ENCODE peak calls at places on chromosomes 13 and 19, in seven cellular contexts. E, Q, Z, W, L, V and I are unnamed samples.

GRCh38 chr19:33221641-33222040 is 4.0 kb downstream of the SLC7A10 start:
- DNase-seq in E (no peak), Q (no peak), Z (peak), W (no peak), L (no peak), V (no peak), I (no peak)

GRCh38 chr19:51468545-51468920 is 9.8 kb upstream of the CEACAM18 start:
- DNase-seq in E (no peak), Q (no peak), Z (no peak), W (no peak), L (no peak), V (no peak), I (no peak)

GRCh38 chr19:38057954-38058690 is 151.1 kb downstream of the SIPA1L3 start:
- DNase-seq in E (no peak), Q (no peak), Z (peak), W (no peak), L (peak), V (no peak), I (no peak)

GRCh38 chr13:110138009-110138699 is 168.8 kb downstream of the COL4A1 start:
- DNase-seq in E (no peak), Q (peak), Z (peak), W (peak), L (peak), V (peak), I (peak)

GRCh38 chr13:111549464-111549863 is 229.0 kb downstream of the TEX29 start:
- DNase-seq in E (no peak), Q (no peak), Z (no peak), W (no peak), L (no peak), V (no peak), I (no peak)

GRCh38 chr19:4233282-4233853 is 4.0 kb downstream of the EBI3 start:
- DNase-seq in E (no peak), Q (no peak), Z (peak), W (peak), L (peak), V (peak), I (no peak)

GRCh38 chr13:37446503-37446902 is 152.1 kb downstream of the POSTN start:
- DNase-seq in E (no peak), Q (no peak), Z (no peak), W (no peak), L (no peak), V (peak), I (no peak)

GRCh38 chr19:38255759-38256052 is 468 bp downstream of the PPP1R14A start:
- DNase-seq in E (no peak), Q (peak), Z (no peak), W (no peak), L (no peak), V (no peak), I (no peak)

GRCh38 chr19:58021541-58022282 is 12.1 kb upstream of the ZSCAN1 start:
- DNase-seq in E (peak), Q (no peak), Z (no peak), W (no peak), L (no peak), V (peak), I (no peak)

GRCh38 chr19:38666662-38667448 is 19.4 kb downstream of the ACTN4 start:
- DNase-seq in E (no peak), Q (peak), Z (no peak), W (no peak), L (no peak), V (peak), I (no peak)

GRCh38 chr13:27704681-27705080 is 83.0 kb downstream of the POLR1D start:
- DNase-seq in E (no peak), Q (no peak), Z (no peak), W (no peak), L (no peak), V (no peak), I (no peak)

GRCh38 chr13:44565881-44566280 is 10.2 kb downstream of the TSC22D1 start:
- DNase-seq in E (no peak), Q (no peak), Z (no peak), W (no peak), L (no peak), V (no peak), I (no peak)

GRCh38 chr19:566403-566802 is 6.0 kb upstream of the BSG start:
- DNase-seq in E (no peak), Q (no peak), Z (no peak), W (peak), L (peak), V (peak), I (no peak)

GRCh38 chr13:44212633-44213387 is 160.8 kb upstream of the SERP2 start:
- DNase-seq in E (no peak), Q (no peak), Z (no peak), W (peak), L (no peak), V (peak), I (no peak)

GRCh38 chr19:35363711-35364425 is 5.6 kb downstream of the FFAR3 start:
- DNase-seq in E (no peak), Q (no peak), Z (no peak), W (no peak), L (no peak), V (no peak), I (no peak)

GRCh38 chr19:41195675-41196497 is 2.9 kb downstream of the CYP2S1 start:
- DNase-seq in E (no peak), Q (no peak), Z (no peak), W (no peak), L (no peak), V (no peak), I (no peak)

GRCh38 chr13:28423010-28423409 is 71.9 kb downstream of the FLT1 start:
- DNase-seq in E (no peak), Q (peak), Z (peak), W (no peak), L (peak), V (no peak), I (no peak)

GRCh38 chr13:111336666-111337065 is 16.2 kb downstream of the TEX29 start:
- DNase-seq in E (no peak), Q (no peak), Z (no peak), W (no peak), L (no peak), V (peak), I (no peak)

DNA sequence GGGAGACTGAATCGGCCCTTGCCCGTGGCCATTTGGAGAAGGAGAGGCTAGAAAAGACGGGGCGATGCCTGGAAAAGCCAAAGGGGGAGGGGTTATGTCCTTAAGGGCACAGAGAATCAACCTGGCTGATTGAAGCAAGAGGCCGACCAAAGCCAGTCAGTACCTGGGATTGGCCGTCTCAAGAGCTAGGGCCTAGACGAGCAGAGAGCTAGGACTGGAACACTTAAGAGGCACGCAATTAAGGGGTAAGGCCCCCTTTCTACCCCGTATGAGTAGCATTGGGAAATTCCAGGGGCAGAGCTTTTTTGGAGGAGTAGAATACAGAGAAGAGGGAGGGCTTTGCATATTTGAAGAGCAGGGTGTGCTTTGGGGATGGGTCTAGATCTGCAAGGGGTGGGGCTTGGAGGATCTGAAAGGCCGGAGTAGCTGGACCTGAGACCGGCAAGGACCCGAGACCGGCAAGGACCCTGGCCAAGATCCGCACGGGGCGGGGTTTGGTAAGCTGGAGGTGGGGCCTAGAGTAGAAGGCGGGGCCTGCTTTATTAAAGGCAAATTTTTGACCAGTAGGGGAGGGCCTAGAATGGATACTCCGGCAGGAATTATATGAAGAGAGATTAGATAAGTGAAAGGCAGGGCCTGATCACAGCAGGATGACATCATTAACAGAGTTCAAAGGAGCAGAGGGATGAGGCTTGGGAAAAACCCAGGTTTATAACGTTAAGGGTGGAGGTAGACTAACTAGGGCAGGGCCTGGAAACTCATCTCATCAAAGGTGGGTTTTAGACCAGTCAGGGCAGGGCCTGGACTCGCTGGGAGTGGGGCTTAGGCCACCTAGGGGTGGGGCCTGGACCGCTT is 10.7 kb upstream of the CACNG6 start:
- DNase-seq in E (no peak), Q (no peak), Z (no peak), W (no peak), L (no peak), V (peak), I (no peak)
- TF ChIP-seq CTCF in E (no peak), Q (no peak), Z (no peak), W (no peak), L (no peak), V (no peak), I (no peak)

DNA sequence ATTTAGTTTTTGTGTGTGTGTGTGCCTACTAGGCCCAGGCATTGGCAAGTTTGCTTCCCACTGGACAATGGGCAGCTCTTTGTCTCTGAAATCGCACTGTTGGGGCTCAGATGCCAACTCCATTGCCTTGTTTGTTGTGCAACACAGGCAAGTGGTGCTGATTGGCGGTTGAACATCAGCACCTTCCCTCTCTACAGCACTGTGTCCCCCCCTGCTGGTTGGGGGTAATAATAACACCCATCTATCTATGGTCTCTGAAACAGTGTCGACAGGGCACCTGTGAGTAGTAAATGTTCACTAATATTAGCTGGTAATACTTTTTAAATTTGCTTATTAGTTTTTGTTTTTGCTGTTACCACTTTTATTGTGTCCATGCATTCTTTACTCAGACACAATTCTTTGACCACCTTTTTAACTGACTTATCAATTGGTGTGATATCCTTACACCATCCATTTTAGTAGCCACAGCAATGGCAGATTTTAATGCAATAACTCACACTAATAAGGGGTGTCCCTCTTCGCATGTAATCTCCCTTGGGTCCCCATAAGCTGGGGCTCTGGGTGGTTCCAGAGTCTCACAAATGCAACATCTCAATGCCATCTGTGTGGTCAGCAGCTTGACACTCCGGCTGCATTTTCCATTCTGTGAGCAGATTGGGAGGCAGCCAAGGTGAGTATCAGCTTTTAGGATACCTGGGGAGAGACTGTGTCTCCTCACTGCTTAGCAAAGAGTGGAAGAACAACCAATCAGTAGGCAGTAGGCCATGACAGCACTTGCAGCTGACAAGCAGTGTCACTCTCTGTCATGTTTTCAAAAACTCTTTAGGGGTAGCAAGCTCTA is 47.7 kb upstream of the UQCRFS1 start:
- DNase-seq in E (no peak), Q (no peak), Z (no peak), W (peak), L (no peak), V (peak), I (no peak)
- TF ChIP-seq CTCF in E (peak), Q (no peak), Z (peak), W (peak), L (peak), V (peak), I (peak)

GRCh38 chr13:72808917-72809500 is 27.1 kb downstream of the PIBF1 start:
- DNase-seq in E (no peak), Q (no peak), Z (no peak), W (no peak), L (no peak), V (peak), I (no peak)
- TF ChIP-seq CTCF in E (peak), Q (no peak), Z (peak), W (peak), L (peak), V (peak), I (peak)

GRCh38 chr13:92175330-92175729 is 776.9 kb downstream of the GPC5 start:
- DNase-seq in E (no peak), Q (no peak), Z (no peak), W (peak), L (no peak), V (peak), I (peak)
- TF ChIP-seq CTCF in E (peak), Q (no peak), Z (no peak), W (peak), L (peak), V (peak), I (peak)

DNA sequence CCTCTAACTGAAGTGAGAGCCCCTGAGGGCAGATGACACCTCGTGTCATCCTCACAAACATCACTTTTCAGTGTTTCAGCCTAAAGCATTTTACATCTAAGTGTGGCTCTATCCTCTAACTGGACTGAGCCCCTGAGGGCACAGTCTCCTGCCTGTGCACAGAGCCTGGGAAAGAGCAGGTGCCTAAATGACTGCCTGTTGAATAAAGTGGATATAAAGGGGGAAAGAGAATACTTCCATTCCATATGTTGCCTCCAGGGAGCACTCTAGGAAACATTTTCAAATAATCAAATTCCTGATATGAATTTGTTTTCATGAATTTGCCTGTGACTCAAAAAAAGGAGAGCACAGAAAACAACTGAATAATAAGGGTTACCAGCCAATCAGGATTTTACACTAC is 32.2 kb downstream of the CNMD start:
- DNase-seq in E (no peak), Q (no peak), Z (no peak), W (no peak), L (no peak), V (no peak), I (no peak)
- TF ChIP-seq CTCF in E (peak), Q (no peak), Z (no peak), W (no peak), L (no peak), V (no peak), I (no peak)

GRCh38 chr19:56066152-56067023 is 54.7 kb downstream of the ZNF787 start:
- DNase-seq in E (no peak), Q (no peak), Z (peak), W (peak), L (peak), V (peak), I (peak)

GRCh38 chr19:56069642-56070041 is 51.5 kb downstream of the ZNF787 start:
- DNase-seq in E (no peak), Q (no peak), Z (no peak), W (no peak), L (no peak), V (no peak), I (no peak)

GRCh38 chr19:56076413-56076998 is 44.6 kb downstream of the ZNF787 start:
- DNase-seq in E (peak), Q (no peak), Z (no peak), W (no peak), L (no peak), V (peak), I (no peak)

DNA sequence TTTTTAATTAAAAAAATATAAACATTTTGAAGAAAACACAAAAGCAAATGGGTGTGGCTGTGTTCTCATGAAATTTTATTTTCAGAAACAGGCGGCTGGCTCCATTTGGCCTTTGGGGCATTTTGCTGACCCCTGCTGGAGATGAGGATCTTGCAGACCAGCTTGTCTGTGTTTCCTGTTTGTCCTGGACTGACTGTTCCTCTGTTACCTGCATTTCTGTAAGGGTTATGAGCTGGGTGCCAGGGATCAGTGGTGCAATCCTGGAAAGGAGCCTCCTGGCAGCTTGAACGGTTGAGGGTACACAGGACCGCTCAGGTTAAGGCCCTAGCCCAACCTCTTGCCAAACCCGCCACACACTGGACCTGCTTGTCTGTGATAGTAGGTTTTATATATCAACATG is 49.9 kb downstream of the ZNF787 start:
- DNase-seq in E (peak), Q (no peak), Z (no peak), W (no peak), L (no peak), V (no peak), I (no peak)
- TF ChIP-seq CTCF in E (peak), Q (no peak), Z (no peak), W (peak), L (no peak), V (peak), I (no peak)

GRCh38 chr19:6671960-6672359 is 2.0 kb upstream of the TNFSF14 start:
- DNase-seq in E (no peak), Q (no peak), Z (no peak), W (no peak), L (no peak), V (no peak), I (no peak)

GRCh38 chr19:6676288-6676687 is 6.3 kb upstream of the TNFSF14 start:
- DNase-seq in E (peak), Q (no peak), Z (no peak), W (no peak), L (no peak), V (no peak), I (no peak)

GRCh38 chr19:6672693-6673290 is 2.8 kb upstream of the TNFSF14 start:
- DNase-seq in E (no peak), Q (no peak), Z (no peak), W (no peak), L (no peak), V (no peak), I (no peak)

GRCh38 chr19:6677495-6677894 is 7.5 kb upstream of the TNFSF14 start:
- DNase-seq in E (peak), Q (no peak), Z (no peak), W (no peak), L (no peak), V (no peak), I (no peak)

GRCh38 chr19:6674868-6675305 is 4.9 kb upstream of the TNFSF14 start:
- DNase-seq in E (peak), Q (peak), Z (peak), W (no peak), L (peak), V (peak), I (no peak)
- TF ChIP-seq CTCF in E (peak), Q (no peak), Z (no peak), W (no peak), L (no peak), V (no peak), I (no peak)

GRCh38 chr13:39965309-39965708 is 309.8 kb downstream of the COG6 start:
- DNase-seq in E (no peak), Q (no peak), Z (no peak), W (no peak), L (no peak), V (no peak), I (no peak)
- TF ChIP-seq CTCF in E (no peak), Q (no peak), Z (no peak), W (no peak), L (no peak), V (no peak), I (no peak)

DNA sequence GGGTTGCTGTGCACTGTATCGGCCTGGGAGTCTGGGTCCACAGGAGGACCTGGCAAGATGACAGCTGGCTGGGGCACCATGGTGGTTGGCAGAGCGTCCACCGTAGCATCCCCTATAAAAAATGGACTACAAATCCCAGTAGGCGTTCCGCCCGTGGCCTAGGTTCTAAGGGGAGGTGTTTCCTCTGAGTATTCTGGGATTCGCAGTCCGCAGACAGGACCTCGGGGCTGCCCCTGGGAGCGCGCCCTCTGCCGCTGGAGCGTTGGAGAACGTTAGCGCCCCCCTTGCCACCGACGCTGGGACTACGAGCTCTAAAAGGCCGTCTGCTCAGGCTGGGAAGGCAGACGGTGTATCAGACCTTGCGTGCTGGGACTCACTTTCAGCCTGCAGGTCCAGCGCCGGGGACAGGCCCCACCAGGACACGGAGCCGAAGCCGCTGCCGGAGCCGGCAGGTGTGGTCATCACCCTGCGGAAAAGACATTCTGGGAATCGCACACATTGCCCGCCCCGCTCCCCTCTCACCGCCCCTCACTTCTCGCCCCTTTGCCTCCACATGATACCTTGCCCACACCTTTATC is 372 bp downstream of the DNAAF3 start:
- DNase-seq in E (no peak), Q (no peak), Z (peak), W (peak), L (peak), V (peak), I (no peak)
- TF ChIP-seq CTCF in E (peak), Q (no peak), Z (no peak), W (peak), L (peak), V (peak), I (no peak)